ENCODE peak calls at places on chromosomes 3 and 15, in ten cellular contexts. H is OCI-LY7, G is transverse colon, J is foreskin fibroblast, K is ovary, Q is AG04450, P is fibroblast of lung, N is colonic mucosa, I is heart left ventricle, T is adrenal gland. V is an unnamed sample.

GRCh38 chr15:91973481-91973880 is 120.0 kb downstream of the SLCO3A1 start:
- DNase-seq in H (no peak), G (no peak), J (no peak), K (no peak), Q (no peak), P (no peak), N (no peak), I (no peak), T (no peak), V (peak)

GRCh38 chr3:127820221-127820870 is 2.0 kb downstream of the MGLL start:
- DNase-seq in H (no peak), G (peak), J (peak), K (no peak), Q (no peak), P (peak), N (no peak), I (no peak), T (no peak), V (peak)

GRCh38 chr3:172524611-172525010 is 1.4 kb upstream of the TNFSF10 start:
- DNase-seq in H (no peak), G (no peak), J (peak), K (no peak), Q (no peak), P (peak), N (no peak), I (no peak), T (no peak), V (peak)

GRCh38 chr3:183178833-183179549 is 16.5 kb upstream of the LAMP3 start:
- DNase-seq in H (no peak), G (peak), J (peak), K (peak), Q (no peak), P (peak), N (peak), I (no peak), T (no peak), V (peak)

GRCh38 chr15:50996641-50997040 is 88.2 kb downstream of the AP4E1 start:
- DNase-seq in H (no peak), G (no peak), J (peak), K (no peak), Q (peak), P (peak), N (no peak), I (no peak), T (no peak), V (peak)

GRCh38 chr3:35737527-35737926 is 98.2 kb downstream of the ARPP21 start:
- DNase-seq in H (no peak), G (no peak), J (no peak), K (no peak), Q (no peak), P (no peak), N (no peak), I (no peak), T (no peak), V (no peak)

GRCh38 chr15:65583701-65584100 is 27.2 kb downstream of the INTS14 start:
- DNase-seq in H (peak), G (peak), J (no peak), K (no peak), Q (no peak), P (peak), N (no peak), I (no peak), T (no peak), V (peak)

GRCh38 chr15:26126819-26127387 is 263.8 kb upstream of the ATP10A start:
- DNase-seq in H (no peak), G (no peak), J (no peak), K (no peak), Q (no peak), P (no peak), N (no peak), I (no peak), T (no peak), V (no peak)

DNA sequence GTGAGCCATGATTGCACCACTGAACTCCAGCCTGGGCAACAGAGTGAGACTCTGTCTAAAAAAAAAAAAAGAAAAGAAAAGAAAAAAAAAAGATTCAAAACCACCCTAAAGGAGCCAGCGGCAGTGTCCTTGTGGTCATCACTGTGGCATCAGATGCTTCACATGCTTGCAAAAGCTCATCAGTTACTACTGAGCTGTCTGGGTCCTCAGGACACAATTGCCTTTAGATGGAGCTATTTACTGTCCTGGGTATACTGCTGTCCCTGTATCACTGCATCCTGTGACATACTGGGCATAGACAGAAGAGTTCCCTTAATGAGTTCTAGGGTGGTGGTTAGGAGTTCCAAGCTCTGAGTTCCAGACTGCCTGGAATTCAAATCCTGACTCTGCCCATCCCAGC is 85.8 kb downstream of the LINGO1 start:
- DNase-seq in H (no peak), G (no peak), J (no peak), K (no peak), Q (no peak), P (no peak), N (no peak), I (no peak), T (no peak), V (no peak)
- TF ChIP-seq CTCF in H (no peak), G (no peak), J (no peak), K (no peak), Q (no peak), P (no peak), N (no peak), I (no peak), T (no peak), V (no peak)

DNA sequence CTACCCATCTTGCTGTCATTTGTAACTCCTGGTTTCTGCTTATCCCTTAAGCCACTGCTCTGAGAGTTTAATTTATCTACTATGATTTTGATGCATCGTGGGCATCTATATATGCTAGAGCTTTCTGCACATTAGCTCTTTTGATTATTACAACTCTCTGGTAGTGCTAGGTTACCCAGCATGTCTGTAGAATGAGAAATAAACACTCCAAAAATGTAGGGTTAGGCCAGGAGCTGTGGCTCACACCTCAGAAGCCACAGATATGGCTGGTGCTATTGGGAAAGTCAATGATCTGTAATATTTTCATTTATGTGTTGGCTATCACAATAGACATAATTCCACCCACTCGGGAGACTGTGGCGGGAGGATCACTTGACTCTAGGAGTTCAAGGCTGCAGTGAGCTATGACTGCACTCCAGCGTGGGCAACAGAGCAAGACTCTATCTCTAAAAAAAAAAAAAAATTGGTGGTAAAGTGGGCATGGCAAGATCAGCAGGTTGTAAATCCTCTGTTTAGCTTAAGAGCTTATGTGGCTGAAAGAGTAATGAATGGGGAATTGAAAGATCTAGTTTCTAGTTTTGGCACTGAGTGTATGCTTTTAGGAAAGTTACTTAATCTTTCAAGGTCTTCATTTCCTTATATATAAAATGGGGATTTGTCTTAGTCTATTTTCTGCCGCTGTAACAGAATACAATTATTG is 6.2 kb downstream of the TIGIT start:
- DNase-seq in H (no peak), G (no peak), J (no peak), K (no peak), Q (no peak), P (no peak), N (no peak), I (no peak), T (no peak), V (no peak)
- H3K4me3 ChIP-seq in H (no peak), G (no peak), J (no peak), K (no peak), Q (no peak), P (no peak), N (no peak), I (no peak), T (no peak), V (no peak)

GRCh38 chr15:62997441-62997840 is 45.1 kb upstream of the TPM1 start:
- DNase-seq in H (no peak), G (no peak), J (no peak), K (no peak), Q (no peak), P (no peak), N (no peak), I (no peak), T (no peak), V (no peak)

GRCh38 chr15:62993066-62993465 is 49.5 kb upstream of the TPM1 start:
- DNase-seq in H (no peak), G (no peak), J (no peak), K (no peak), Q (no peak), P (no peak), N (no peak), I (no peak), T (no peak), V (no peak)

GRCh38 chr15:62994975-62995730 is 47.4 kb upstream of the TPM1 start:
- DNase-seq in H (no peak), G (no peak), J (peak), K (no peak), Q (no peak), P (peak), N (no peak), I (no peak), T (no peak), V (no peak)

GRCh38 chr15:62991698-62992097 is 50.8 kb upstream of the TPM1 start:
- DNase-seq in H (no peak), G (no peak), J (peak), K (no peak), Q (no peak), P (no peak), N (no peak), I (no peak), T (no peak), V (no peak)

DNA sequence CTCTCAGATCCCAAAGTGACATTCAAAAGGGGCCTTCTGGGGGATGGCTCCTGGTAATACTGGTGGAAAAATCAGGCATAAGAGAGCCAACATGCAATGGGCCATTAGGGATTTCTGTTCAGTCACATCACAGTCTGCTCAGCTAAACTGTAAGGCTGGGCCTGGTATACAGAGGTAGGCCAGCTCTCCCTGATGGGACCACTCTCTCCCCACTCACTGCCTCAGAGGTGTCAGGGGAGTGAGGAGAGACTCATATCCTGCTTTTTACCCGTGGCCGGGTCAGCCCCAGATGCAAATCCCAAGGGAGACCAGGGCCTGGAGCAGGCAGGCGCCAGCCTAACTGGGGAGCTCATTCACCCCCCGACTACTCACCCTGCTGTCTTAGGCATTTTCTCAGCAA is 48.1 kb upstream of the TPM1 start:
- DNase-seq in H (no peak), G (no peak), J (no peak), K (no peak), Q (no peak), P (no peak), N (no peak), I (no peak), T (no peak), V (no peak)
- TF ChIP-seq CTCF in H (no peak), G (no peak), J (no peak), K (no peak), Q (no peak), P (no peak), N (no peak), I (no peak), T (no peak), V (no peak)

DNA sequence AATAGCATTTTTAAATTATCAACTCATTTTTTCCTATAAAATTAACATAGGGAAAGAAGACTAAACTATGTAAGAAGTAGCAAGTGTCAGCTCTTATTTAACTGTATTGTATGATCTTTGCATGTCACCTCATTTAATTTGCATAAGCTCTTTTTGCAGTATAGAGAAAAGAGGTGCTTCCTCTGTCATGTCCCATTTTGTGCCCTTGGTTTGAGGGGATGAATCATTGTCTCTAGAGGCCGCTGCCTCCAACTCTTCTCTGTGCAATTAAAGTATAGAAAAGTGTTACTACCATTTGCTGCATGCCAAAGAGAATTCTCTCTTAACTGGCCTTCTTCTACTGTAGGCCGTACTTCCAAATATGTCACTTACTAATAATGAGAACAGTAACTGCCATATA is 93.4 kb downstream of the LRRC28 start:
- DNase-seq in H (no peak), G (no peak), J (no peak), K (no peak), Q (no peak), P (no peak), N (no peak), I (no peak), T (no peak), V (no peak)
- H3K4me3 ChIP-seq in H (no peak), G (no peak), J (no peak), K (no peak), Q (no peak), P (no peak), N (no peak), I (no peak), T (no peak), V (no peak)

GRCh38 chr3:154835638-154836037 is 244.5 kb upstream of the MME start:
- DNase-seq in H (no peak), G (no peak), J (no peak), K (no peak), Q (no peak), P (no peak), N (no peak), I (no peak), T (no peak), V (no peak)

GRCh38 chr3:154829979-154830378 is 250.1 kb upstream of the MME start:
- DNase-seq in H (no peak), G (no peak), J (no peak), K (no peak), Q (no peak), P (no peak), N (no peak), I (no peak), T (no peak), V (no peak)
- TF ChIP-seq CTCF in H (no peak), G (no peak), J (no peak), K (no peak), Q (no peak), P (no peak), N (no peak), I (no peak), T (no peak), V (no peak)

GRCh38 chr15:58865420-58865880 is 68.0 kb downstream of the SLTM start:
- DNase-seq in H (no peak), G (no peak), J (no peak), K (peak), Q (no peak), P (no peak), N (peak), I (no peak), T (peak), V (peak)
- H3K4me3 ChIP-seq in H (no peak), G (peak), J (peak), K (peak), Q (peak), P (no peak), N (no peak), I (peak), T (peak), V (peak)

GRCh38 chr3:70973558-70973957 is 610.0 kb downstream of the FOXP1 start:
- DNase-seq in H (no peak), G (no peak), J (peak), K (no peak), Q (no peak), P (peak), N (no peak), I (no peak), T (no peak), V (peak)
- TF ChIP-seq CTCF in H (no peak), G (no peak), J (no peak), K (no peak), Q (no peak), P (no peak), N (no peak), I (no peak), T (no peak), V (no peak)